ENCODE peak calls at places on chromosomes 5 and 9, in nine cellular contexts. B, P, M, H, D, J, V, G and E are unnamed samples.

GRCh38 chr5:58545912-58546311 is 37.0 kb upstream of the RAB3C start:
- DNase-seq in B (peak), P (no peak), M (peak), H (no peak), D (no peak), J (peak), V (no peak), G (no peak), E (no peak)

GRCh38 chr5:61412344-61412743 is 80.3 kb downstream of the ZSWIM6 start:
- DNase-seq in B (no peak), P (no peak), M (no peak), H (no peak), D (no peak), J (no peak), V (no peak), G (no peak), E (no peak)

GRCh38 chr5:81854915-81855314 is 104.0 kb upstream of the SSBP2 start:
- DNase-seq in B (no peak), P (no peak), M (peak), H (no peak), D (no peak), J (peak), V (no peak), G (no peak), E (no peak)

GRCh38 chr9:29241320-29241719 is 1668.0 kb upstream of the C9orf72 start:
- DNase-seq in B (no peak), P (no peak), M (no peak), H (no peak), D (no peak), J (peak), V (no peak), G (no peak), E (no peak)

GRCh38 chr5:100175346-100175745 is 359.8 kb upstream of the FAM174A start:
- DNase-seq in B (no peak), P (no peak), M (no peak), H (no peak), D (no peak), J (no peak), V (no peak), G (no peak), E (no peak)

GRCh38 chr5:102754499-102755424 is at the start of gene PAM:
- DNase-seq in B (no peak), P (peak), M (peak), H (peak), D (peak), J (peak), V (peak), G (peak), E (peak)

GRCh38 chr9:121537283-121537682 is 37.6 kb upstream of the GGTA1 start:
- DNase-seq in B (no peak), P (no peak), M (no peak), H (no peak), D (no peak), J (no peak), V (no peak), G (no peak), E (no peak)

GRCh38 chr5:173300389-173301047 is 27.7 kb downstream of the STC2 start:
- DNase-seq in B (no peak), P (no peak), M (no peak), H (no peak), D (no peak), J (no peak), V (no peak), G (no peak), E (no peak)

GRCh38 chr5:147949711-147950573 is 43.6 kb upstream of the C5orf46 start:
- DNase-seq in B (no peak), P (peak), M (peak), H (peak), D (no peak), J (peak), V (no peak), G (no peak), E (peak)

GRCh38 chr5:32298056-32298420 is 14.7 kb downstream of the MTMR12 start:
- DNase-seq in B (no peak), P (no peak), M (no peak), H (no peak), D (no peak), J (no peak), V (no peak), G (no peak), E (no peak)

GRCh38 chr5:157549283-157549629 is 26.3 kb downstream of the ADAM19 start:
- DNase-seq in B (no peak), P (no peak), M (no peak), H (peak), D (no peak), J (no peak), V (no peak), G (no peak), E (no peak)

GRCh38 chr5:157384971-157385709 is 74.9 kb upstream of the NIPAL4 start:
- DNase-seq in B (no peak), P (peak), M (peak), H (peak), D (no peak), J (peak), V (no peak), G (no peak), E (no peak)

GRCh38 chr5:157359350-157359910 is 93.5 kb downstream of the CYFIP2 start:
- DNase-seq in B (no peak), P (no peak), M (no peak), H (no peak), D (no peak), J (no peak), V (no peak), G (no peak), E (no peak)

GRCh38 chr5:64612349-64612961 is 77.8 kb upstream of the SHISAL2B start:
- DNase-seq in B (no peak), P (peak), M (peak), H (peak), D (no peak), J (peak), V (no peak), G (peak), E (no peak)

GRCh38 chr5:113562828-113563400 is 49.4 kb downstream of the YTHDC2 start:
- DNase-seq in B (no peak), P (no peak), M (no peak), H (no peak), D (no peak), J (no peak), V (no peak), G (no peak), E (no peak)

GRCh38 chr5:16411235-16411634 is 54.4 kb downstream of the ZNF622 start:
- DNase-seq in B (no peak), P (no peak), M (no peak), H (peak), D (no peak), J (peak), V (no peak), G (no peak), E (no peak)

GRCh38 chr5:8700222-8700621 is 831.3 kb downstream of the MTRR start:
- DNase-seq in B (no peak), P (no peak), M (no peak), H (no peak), D (no peak), J (no peak), V (no peak), G (no peak), E (no peak)

GRCh38 chr9:20353931-20354652 is 268.2 kb downstream of the MLLT3 start:
- DNase-seq in B (no peak), P (no peak), M (no peak), H (peak), D (no peak), J (peak), V (no peak), G (no peak), E (no peak)

GRCh38 chr5:36073595-36074216 is 7.0 kb upstream of the UGT3A2 start:
- DNase-seq in B (no peak), P (peak), M (no peak), H (no peak), D (no peak), J (peak), V (no peak), G (no peak), E (no peak)

GRCh38 chr5:172437445-172438303 is 16.7 kb downstream of the SH3PXD2B start:
- DNase-seq in B (peak), P (peak), M (peak), H (peak), D (no peak), J (peak), V (peak), G (no peak), E (no peak)

GRCh38 chr5:173670791-173671120 is 54.3 kb upstream of the BOD1 start:
- DNase-seq in B (no peak), P (no peak), M (no peak), H (no peak), D (no peak), J (no peak), V (no peak), G (no peak), E (no peak)

GRCh38 chr5:179308563-179309382 is 36.5 kb downstream of the ADAMTS2 start:
- DNase-seq in B (no peak), P (no peak), M (no peak), H (no peak), D (no peak), J (no peak), V (peak), G (peak), E (no peak)

GRCh38 chr9:82488702-82489578 is 500.4 kb downstream of the SPATA31D1 start:
- DNase-seq in B (no peak), P (peak), M (peak), H (peak), D (no peak), J (peak), V (no peak), G (no peak), E (no peak)

GRCh38 chr9:113580041-113580953 is 116.8 kb downstream of the RGS3 start:
- DNase-seq in B (no peak), P (no peak), M (peak), H (no peak), D (peak), J (peak), V (peak), G (no peak), E (no peak)

GRCh38 chr9:131237931-131238401 is 38.3 kb downstream of the FAM78A start:
- DNase-seq in B (no peak), P (peak), M (peak), H (peak), D (peak), J (peak), V (peak), G (peak), E (no peak)

GRCh38 chr5:106321242-106321641 is 1349.5 kb downstream of the EFNA5 start:
- DNase-seq in B (no peak), P (no peak), M (no peak), H (no peak), D (no peak), J (peak), V (no peak), G (no peak), E (no peak)

GRCh38 chr5:122478741-122479459 is 166.9 kb downstream of the SNCAIP start:
- DNase-seq in B (no peak), P (peak), M (peak), H (no peak), D (no peak), J (peak), V (no peak), G (no peak), E (no peak)

GRCh38 chr9:13721481-13722235 is 442.2 kb upstream of the MPDZ start:
- DNase-seq in B (no peak), P (no peak), M (no peak), H (peak), D (no peak), J (no peak), V (no peak), G (no peak), E (no peak)

GRCh38 chr5:74326571-74327338 is 313.8 kb downstream of the ENC1 start:
- DNase-seq in B (peak), P (peak), M (peak), H (peak), D (peak), J (peak), V (no peak), G (no peak), E (no peak)

GRCh38 chr9:70413427-70413797 is 1.0 kb downstream of the KLF9 start:
- DNase-seq in B (no peak), P (peak), M (no peak), H (no peak), D (no peak), J (no peak), V (no peak), G (peak), E (no peak)

GRCh38 chr9:87699835-87700234 is 26.1 kb upstream of the CTSL start:
- DNase-seq in B (no peak), P (no peak), M (peak), H (no peak), D (no peak), J (peak), V (no peak), G (no peak), E (no peak)

GRCh38 chr9:82466616-82467251 is 478.2 kb downstream of the SPATA31D1 start:
- DNase-seq in B (no peak), P (peak), M (no peak), H (no peak), D (no peak), J (peak), V (no peak), G (peak), E (no peak)

GRCh38 chr5:142059304-142059940 is 46.6 kb upstream of the GNPDA1 start:
- DNase-seq in B (no peak), P (no peak), M (peak), H (peak), D (no peak), J (no peak), V (no peak), G (no peak), E (no peak)
- TF ChIP-seq CTCF in B (no peak), P (no peak), M (no peak), H (peak), D (no peak), J (no peak), V (peak), G (no peak), E (no peak)

GRCh38 chr5:1874348-1874747 is 8.4 kb downstream of the IRX4 start:
- DNase-seq in B (no peak), P (no peak), M (no peak), H (no peak), D (no peak), J (no peak), V (no peak), G (peak), E (no peak)
- TF ChIP-seq CTCF in B (no peak), P (no peak), M (no peak), H (no peak), D (no peak), J (no peak), V (no peak), G (no peak), E (no peak)

DNA sequence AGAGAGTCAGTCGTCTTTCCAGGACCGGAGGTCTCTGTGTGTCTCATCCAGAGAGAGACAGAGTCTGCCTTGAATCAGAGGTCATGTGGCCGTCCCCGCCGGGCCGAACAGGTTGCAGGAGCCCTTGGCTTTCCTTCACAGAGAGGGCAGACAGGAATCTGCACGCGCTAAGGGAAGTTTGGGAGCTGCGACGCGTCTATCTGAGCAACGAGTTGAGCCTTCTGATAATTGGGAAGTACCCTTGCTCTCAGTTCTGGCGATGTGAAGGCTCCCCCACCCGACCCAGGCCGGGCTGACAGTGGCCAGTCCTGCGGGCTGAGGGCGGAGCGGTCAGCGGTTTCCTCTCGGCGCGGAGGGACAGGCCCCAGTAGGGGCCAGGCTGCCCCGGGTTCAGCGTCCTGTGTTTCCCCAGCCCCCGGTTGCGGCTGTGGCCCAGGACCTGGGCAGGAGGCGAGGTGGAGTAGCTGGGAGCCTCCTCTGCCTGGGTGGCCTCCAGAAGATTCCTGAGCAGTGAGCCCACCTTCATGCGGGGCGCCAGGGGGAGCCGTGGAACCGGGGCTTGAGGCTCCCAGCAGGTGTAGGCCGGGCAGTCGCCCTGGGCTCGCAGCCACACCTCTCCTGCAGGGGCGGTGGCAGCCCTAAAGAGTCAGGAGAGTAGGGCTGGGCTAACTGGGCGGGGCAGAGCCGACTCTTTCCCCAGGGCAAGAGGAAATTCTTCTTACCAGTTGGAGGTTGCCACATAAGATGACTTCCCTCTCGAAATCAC is 13.8 kb downstream of the NR2F1 start:
- DNase-seq in B (no peak), P (no peak), M (peak), H (no peak), D (no peak), J (peak), V (peak), G (peak), E (no peak)
- TF ChIP-seq CTCF in B (no peak), P (no peak), M (no peak), H (no peak), D (no peak), J (no peak), V (no peak), G (no peak), E (no peak)

GRCh38 chr5:142482207-142482606 is 157.4 kb upstream of the SPRY4 start:
- DNase-seq in B (no peak), P (no peak), M (no peak), H (no peak), D (no peak), J (no peak), V (no peak), G (no peak), E (no peak)
- TF ChIP-seq CTCF in B (no peak), P (no peak), M (no peak), H (no peak), D (no peak), J (no peak), V (no peak), G (no peak), E (no peak)

DNA sequence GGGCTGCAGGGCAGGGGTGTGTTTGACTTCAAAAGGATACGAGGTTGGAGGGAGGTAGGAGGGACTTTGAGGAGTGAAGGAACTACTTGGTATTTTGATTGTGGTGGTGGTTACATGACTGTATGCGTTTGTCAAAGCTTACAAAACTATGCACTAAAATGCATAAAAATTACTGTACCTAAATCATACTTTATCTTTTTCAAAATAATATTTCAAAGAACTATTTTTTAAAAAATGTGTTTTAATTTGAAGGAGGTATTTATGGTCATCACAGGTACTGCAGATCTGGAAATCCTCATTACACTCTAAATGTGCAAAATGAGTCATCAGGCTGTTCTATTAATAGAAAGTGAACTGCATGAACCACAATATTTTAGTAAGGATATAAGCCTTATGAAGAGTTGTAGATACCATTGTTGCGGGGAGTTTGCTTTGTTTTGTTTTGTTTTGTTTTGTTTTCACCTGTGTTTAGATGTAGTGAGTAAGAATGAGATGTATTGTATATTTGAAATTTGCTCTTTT is 116.9 kb downstream of the ARRDC3 start:
- DNase-seq in B (no peak), P (peak), M (peak), H (peak), D (no peak), J (peak), V (no peak), G (no peak), E (no peak)
- TF ChIP-seq CTCF in B (no peak), P (no peak), M (no peak), H (peak), D (no peak), J (peak), V (peak), G (no peak), E (no peak)

DNA sequence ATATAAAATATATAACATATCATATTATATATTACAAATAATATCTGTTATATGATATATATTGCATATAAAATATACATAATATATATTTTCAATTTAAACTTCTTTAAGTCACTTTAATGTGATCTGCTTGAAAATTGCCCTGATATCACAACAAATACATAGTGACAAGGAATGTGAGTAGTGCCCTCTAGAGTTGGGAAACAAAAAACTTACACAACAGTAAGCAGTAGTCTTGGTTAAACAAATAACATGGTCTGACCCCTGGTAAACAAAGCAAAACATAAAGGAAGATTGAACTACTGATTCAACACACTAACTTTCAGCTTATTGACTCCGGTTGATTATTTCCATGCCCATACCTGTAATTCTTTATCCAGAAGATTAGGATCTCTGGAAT is 188.3 kb upstream of the NMUR2 start:
- DNase-seq in B (no peak), P (no peak), M (peak), H (no peak), D (no peak), J (peak), V (no peak), G (no peak), E (no peak)
- TF ChIP-seq CTCF in B (no peak), P (peak), M (peak), H (no peak), D (no peak), J (peak), V (no peak), G (no peak), E (peak)

DNA sequence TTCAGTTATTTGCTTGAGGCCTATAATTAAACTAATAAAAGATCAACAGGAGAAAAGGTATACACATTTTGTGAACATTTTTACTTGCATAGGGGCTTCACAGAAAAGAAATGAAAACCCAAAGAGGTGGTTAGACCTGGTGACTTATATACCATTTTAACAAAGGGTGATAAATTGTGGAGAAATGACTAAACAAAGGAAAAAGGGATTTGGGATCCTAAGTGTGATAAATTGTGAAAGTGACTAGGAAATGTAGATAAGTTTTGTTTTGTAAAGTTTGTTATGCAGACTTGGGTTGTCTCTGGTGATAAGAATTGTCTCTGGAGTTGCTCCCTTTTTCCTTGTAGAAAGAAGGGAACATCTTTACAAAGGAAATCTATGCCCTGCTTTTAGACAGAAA is 86.1 kb upstream of the ZNF608 start:
- DNase-seq in B (no peak), P (no peak), M (no peak), H (no peak), D (no peak), J (no peak), V (no peak), G (no peak), E (no peak)
- TF ChIP-seq CTCF in B (no peak), P (no peak), M (no peak), H (no peak), D (no peak), J (no peak), V (no peak), G (no peak), E (no peak)

DNA sequence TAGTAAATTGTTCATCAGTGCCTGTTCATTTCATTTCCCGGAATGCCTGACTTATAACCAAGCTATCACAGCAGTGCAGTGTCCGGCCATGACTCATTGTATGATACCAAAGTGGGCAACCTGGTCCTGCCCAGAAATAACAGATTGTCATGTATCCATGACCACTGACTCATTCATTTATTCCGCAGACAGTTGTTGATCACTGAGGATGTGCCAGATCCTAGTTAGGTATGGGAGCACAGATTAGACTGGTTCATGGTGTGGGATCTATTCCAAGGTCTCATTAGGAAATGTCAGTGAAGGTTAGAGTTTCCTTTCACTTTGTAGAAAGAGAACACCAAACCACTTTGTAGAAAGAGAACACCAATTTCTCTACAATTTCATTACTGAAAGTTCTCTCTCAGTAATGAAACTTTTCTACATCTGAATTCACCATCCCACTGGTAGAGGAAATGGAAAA is 8.7 kb downstream of the NREP start:
- DNase-seq in B (no peak), P (no peak), M (peak), H (peak), D (no peak), J (peak), V (no peak), G (no peak), E (no peak)
- TF ChIP-seq CTCF in B (no peak), P (no peak), M (no peak), H (no peak), D (no peak), J (no peak), V (no peak), G (no peak), E (no peak)